ENCODE peak calls at places on chromosomes 4 and X, in five cellular contexts. U, F, D, H and B are unnamed samples.

GRCh38 chr4:87270144-87270543 is 49.7 kb upstream of the KLHL8 start:
- DNase-seq in D (peak; percentile 5), H (no peak), U (peak; percentile 55), F (peak; percentile 59), B (peak; percentile 64)

GRCh38 chrX:132204629-132205028 is 14.6 kb downstream of the RAP2C start:
- DNase-seq in U (no peak), F (no peak), D (no peak), H (no peak), B (no peak)

GRCh38 chrX:24025741-24026402 is 1.1 kb downstream of the KLHL15 start:
- DNase-seq in U (peak; percentile 78), F (peak; percentile 87), D (no peak), H (no peak), B (no peak)

GRCh38 chrX:44843318-44843702 is 511 bp upstream of the DUSP21 start:
- DNase-seq in H (no peak), F (no peak), U (no peak), D (no peak), B (no peak)

GRCh38 chr4:159401791-159402380 is 299.0 kb downstream of the RAPGEF2 start:
- DNase-seq in U (no peak), H (no peak), D (no peak), F (peak; percentile 97), B (no peak)

GRCh38 chr4:139177049-139177887 is at the start of gene ELF2:
- DNase-seq in D (peak; percentile 91), U (peak; percentile 92), H (peak; percentile 93), F (peak; percentile 81), B (peak; percentile 93)

GRCh38 chr4:156894234-156894633 is 77.4 kb downstream of the PDGFC start:
- DNase-seq in F (no peak), H (no peak), D (no peak), U (no peak), B (no peak)

GRCh38 chr4:183600189-183600685 is 58.7 kb downstream of the RWDD4 start:
- DNase-seq in H (no peak), F (no peak), U (peak; percentile 13), D (peak; percentile 21), B (no peak)

GRCh38 chrX:154727418-154728323 is 23.2 kb downstream of the GAB3 start:
- DNase-seq in F (peak; percentile 57), H (no peak), D (no peak), U (no peak), B (no peak)

GRCh38 chr4:41976775-41977516 is 4.6 kb upstream of the DCAF4L1 start:
- DNase-seq in U (no peak), F (no peak), H (no peak), D (no peak), B (no peak)

GRCh38 chr4:141563721-141564120 is 72.7 kb upstream of the IL15 start:
- DNase-seq in D (no peak), U (no peak), F (no peak), H (no peak), B (no peak)

GRCh38 chr4:158819942-158820786 is 51.3 kb downstream of the FNIP2 start:
- DNase-seq in D (no peak), U (no peak), H (no peak), F (no peak), B (no peak)

GRCh38 chrX:18598413-18598812 is 73.5 kb downstream of the RS1 start:
- DNase-seq in U (no peak), H (no peak), F (no peak), D (no peak), B (no peak)

GRCh38 chrX:22963186-22963585 is 36.6 kb upstream of the DDX53 start:
- DNase-seq in F (peak; percentile 1), D (no peak), H (no peak), U (no peak), B (no peak)

GRCh38 chrX:131704136-131704695 is 160.3 kb downstream of the OR13H1 start:
- DNase-seq in D (no peak), U (no peak), H (no peak), F (peak; percentile 84), B (no peak)